ENCODE peak calls at places on chromosomes 12 and 14, in nine cellular contexts. R, A, M, W, Z, X, Y, T and E are unnamed samples.

GRCh38 chr12:19299765-19300164 is 139.5 kb upstream of the AEBP2 start:
- DNase-seq in R (no peak), A (no peak), M (no peak), W (no peak), Z (no peak), X (no peak), Y (no peak), T (peak; percentile 65), E (no peak)

GRCh38 chr12:28941248-28941647 is 207.8 kb upstream of the FAR2 start:
- DNase-seq in R (no peak), A (no peak), M (no peak), W (no peak), Z (no peak), X (no peak), Y (no peak), T (no peak), E (no peak)

GRCh38 chr14:63134801-63135200 is 69.4 kb upstream of the RHOJ start:
- DNase-seq in R (no peak), A (no peak), M (no peak), W (no peak), Z (no peak), X (no peak), Y (no peak), T (no peak), E (no peak)

GRCh38 chr14:24339284-24340151 is at the start of gene RIPK3:
- DNase-seq in R (peak; percentile 36), A (no peak), M (no peak), W (peak; percentile 87), Z (peak; percentile 77), X (no peak), Y (peak; percentile 82), T (peak; percentile 88), E (peak; percentile 80)

GRCh38 chr12:42790761-42791151 is 201.2 kb upstream of the PRICKLE1 start:
- DNase-seq in R (no peak), A (no peak), M (peak; percentile 14), W (peak; percentile 9), Z (no peak), X (no peak), Y (no peak), T (no peak), E (no peak)

GRCh38 chr12:22459872-22460490 is 84.4 kb downstream of the C2CD5 start:
- DNase-seq in R (no peak), A (no peak), M (peak; percentile 8), W (no peak), Z (no peak), X (no peak), Y (no peak), T (no peak), E (no peak)

GRCh38 chr12:69475237-69475984 is 5.2 kb downstream of the FRS2 start:
- DNase-seq in R (no peak), A (no peak), M (no peak), W (no peak), Z (no peak), X (no peak), Y (no peak), T (no peak), E (no peak)

GRCh38 chr14:105908006-105908405 is 381.6 kb downstream of the TMEM121 start:
- DNase-seq in R (no peak), A (no peak), M (no peak), W (no peak), Z (no peak), X (no peak), Y (no peak), T (no peak), E (no peak)

GRCh38 chr14:83838221-83838620 is 1691.7 kb upstream of the FLRT2 start:
- DNase-seq in R (no peak), A (no peak), M (no peak), W (no peak), Z (no peak), X (no peak), Y (no peak), T (no peak), E (no peak)

GRCh38 chr12:91406920-91407341 is 224.3 kb upstream of the DCN start:
- DNase-seq in R (peak; percentile 54), A (no peak), M (no peak), W (peak; percentile 10), Z (no peak), X (no peak), Y (no peak), T (no peak), E (no peak)

GRCh38 chr12:108693186-108693585 is 38.1 kb downstream of the CORO1C start:
- DNase-seq in R (no peak), A (no peak), M (no peak), W (no peak), Z (no peak), X (peak; percentile 8), Y (no peak), T (no peak), E (no peak)

GRCh38 chr12:108690191-108690518 is 41.2 kb downstream of the CORO1C start:
- DNase-seq in R (no peak), A (no peak), M (no peak), W (no peak), Z (no peak), X (no peak), Y (no peak), T (no peak), E (no peak)

GRCh38 chr12:108691995-108692808 is 39.1 kb downstream of the CORO1C start:
- DNase-seq in R (no peak), A (peak; percentile 76), M (no peak), W (peak; percentile 27), Z (no peak), X (no peak), Y (no peak), T (peak; percentile 86), E (no peak)

GRCh38 chr12:108690799-108691153 is 40.5 kb downstream of the CORO1C start:
- DNase-seq in R (no peak), A (no peak), M (no peak), W (no peak), Z (no peak), X (no peak), Y (no peak), T (no peak), E (no peak)

GRCh38 chr12:108691154-108691994 is 39.9 kb downstream of the CORO1C start:
- DNase-seq in R (peak; percentile 63), A (peak; percentile 99), M (peak; percentile 89), W (peak; percentile 90), Z (peak; percentile 76), X (peak; percentile 99), Y (peak; percentile 97), T (peak; percentile 94), E (peak; percentile 80)
- TF ChIP-seq POLR2A in R (peak; percentile 27), A (peak; percentile 25), M (peak; percentile 83), W (peak; percentile 28), Z (peak; percentile 67), X (peak; percentile 8), Y (peak; percentile 12), T (peak; percentile 49), E (peak; percentile 19)

DNA sequence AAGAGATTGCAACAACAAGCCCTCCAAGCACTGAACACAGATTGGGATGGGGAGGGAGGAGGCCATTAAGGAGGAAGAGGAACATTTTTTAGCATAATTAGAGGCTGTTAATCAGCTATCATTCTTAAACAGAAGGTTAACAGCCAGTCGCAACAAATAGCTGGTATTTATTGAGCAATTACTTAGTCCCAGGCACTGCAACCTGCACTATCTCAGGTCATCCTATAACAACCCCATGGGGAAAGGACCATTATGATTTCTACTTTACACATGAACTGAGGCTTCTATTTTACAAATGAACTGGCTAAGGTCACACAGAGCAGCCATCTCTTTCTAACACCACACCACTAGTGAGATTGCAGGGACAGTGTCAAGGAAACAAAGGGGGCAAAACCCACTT is 10.4 kb downstream of the RAB35 start:
- DNase-seq in R (no peak), A (no peak), M (no peak), W (no peak), Z (no peak), X (no peak), Y (no peak), T (no peak), E (no peak)
- TF ChIP-seq EP300 in R (no peak), A (no peak), M (no peak), W (no peak), Z (no peak), X (no peak), Y (no peak), T (no peak), E (no peak)

GRCh38 chr12:54398995-54399793 is 14.7 kb upstream of the ZNF385A start:
- DNase-seq in R (no peak), A (peak; percentile 94), M (peak; percentile 88), W (peak; percentile 85), Z (peak; percentile 98), X (peak; percentile 98), Y (peak; percentile 94), T (peak; percentile 84), E (peak; percentile 87)
- TF ChIP-seq POLR2AphosphoS5 in R (no peak), A (peak; percentile 72), M (no peak), W (peak; percentile 8), Z (no peak), X (peak; percentile 73), Y (no peak), T (no peak), E (no peak)

GRCh38 chr14:22871962-22872832 is 657 bp downstream of the LRP10 start:
- DNase-seq in R (no peak), A (peak; percentile 93), M (peak; percentile 83), W (peak; percentile 92), Z (peak; percentile 94), X (peak; percentile 96), Y (peak; percentile 91), T (peak; percentile 88), E (peak; percentile 90)
- TF ChIP-seq POLR2A in R (no peak), A (peak; percentile 7), M (peak; percentile 43), W (peak; percentile 23), Z (peak; percentile 28), X (no peak), Y (no peak), T (no peak), E (no peak)

DNA sequence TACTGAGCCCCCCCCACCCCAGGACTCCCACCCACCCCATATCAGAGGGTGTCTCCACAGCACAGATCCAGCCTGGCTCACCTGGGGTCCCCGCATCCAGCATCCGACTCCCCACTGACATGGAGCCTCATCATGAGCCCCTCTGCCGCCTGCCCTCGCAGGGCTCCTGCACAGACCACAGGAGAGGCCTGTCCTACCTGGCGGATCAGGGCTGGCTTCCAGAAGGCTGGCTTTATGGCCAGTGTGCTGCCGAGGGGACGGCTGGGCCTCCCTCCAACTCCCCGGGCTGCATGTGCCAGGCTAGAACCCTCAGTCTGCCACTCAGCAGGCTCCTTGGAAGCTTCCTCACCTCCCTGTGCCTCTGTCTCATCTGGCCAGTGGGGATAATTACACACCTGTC is 119.0 kb downstream of the RFLNA start:
- DNase-seq in R (no peak), A (no peak), M (no peak), W (no peak), Z (no peak), X (no peak), Y (no peak), T (no peak), E (no peak)
- TF ChIP-seq EP300 in R (no peak), A (no peak), M (no peak), W (no peak), Z (no peak), X (no peak), Y (no peak), T (no peak), E (no peak)